ENCODE peak calls at places on chromosomes 7 and 10, in eight cellular contexts. One of them, this sample, is unnamed.

GRCh38 chr7:3916146-3916545 is 615.1 kb downstream of the SDK1 start:
- DNase-seq in NCI-H1105: no peak
- DNase-seq in mammary epithelial cell: peak
- DNase-seq in CD4-positive, alpha-beta memory T cell: no peak
- DNase-seq in endothelial cell: no peak
- DNase-seq in cardiac fibroblast: peak
- DNase-seq in GM03348: no peak
- DNase-seq in brain microvascular endothelial cell: peak
- DNase-seq in this sample: no peak

GRCh38 chr7:100162874-100163533 is 4.5 kb upstream of the TRAPPC14 start:
- DNase-seq in mammary epithelial cell: peak
- DNase-seq in endothelial cell: no peak
- DNase-seq in GM03348: no peak
- DNase-seq in CD4-positive, alpha-beta memory T cell: peak
- DNase-seq in cardiac fibroblast: no peak
- DNase-seq in NCI-H1105: no peak
- DNase-seq in brain microvascular endothelial cell: no peak
- DNase-seq in this sample: no peak

GRCh38 chr10:119233123-119233820 is 25.9 kb downstream of the GRK5 start:
- DNase-seq in endothelial cell: no peak
- DNase-seq in cardiac fibroblast: peak
- DNase-seq in brain microvascular endothelial cell: no peak
- DNase-seq in CD4-positive, alpha-beta memory T cell: no peak
- DNase-seq in GM03348: no peak
- DNase-seq in mammary epithelial cell: no peak
- DNase-seq in NCI-H1105: no peak
- DNase-seq in this sample: no peak

GRCh38 chr10:119401671-119402395 is 140.7 kb downstream of the RGS10 start:
- DNase-seq in brain microvascular endothelial cell: peak
- DNase-seq in CD4-positive, alpha-beta memory T cell: no peak
- DNase-seq in endothelial cell: no peak
- DNase-seq in cardiac fibroblast: peak
- DNase-seq in NCI-H1105: no peak
- DNase-seq in GM03348: peak
- DNase-seq in mammary epithelial cell: peak
- DNase-seq in this sample: no peak

GRCh38 chr10:13700461-13701144 is 113.8 kb downstream of the PRPF18 start:
- DNase-seq in NCI-H1105: no peak
- DNase-seq in cardiac fibroblast: no peak
- DNase-seq in endothelial cell: no peak
- DNase-seq in GM03348: no peak
- DNase-seq in mammary epithelial cell: no peak
- DNase-seq in CD4-positive, alpha-beta memory T cell: no peak
- DNase-seq in brain microvascular endothelial cell: no peak
- DNase-seq in this sample: no peak

GRCh38 chr7:129841465-129841864 is 111.3 kb downstream of the UBE2H start:
- DNase-seq in mammary epithelial cell: no peak
- DNase-seq in NCI-H1105: no peak
- DNase-seq in brain microvascular endothelial cell: no peak
- DNase-seq in GM03348: no peak
- DNase-seq in endothelial cell: no peak
- DNase-seq in cardiac fibroblast: no peak
- DNase-seq in CD4-positive, alpha-beta memory T cell: no peak
- DNase-seq in this sample: no peak

GRCh38 chr10:88987243-88987726 is 3.3 kb upstream of the FAS start:
- DNase-seq in cardiac fibroblast: no peak
- DNase-seq in brain microvascular endothelial cell: no peak
- DNase-seq in mammary epithelial cell: no peak
- DNase-seq in NCI-H1105: no peak
- DNase-seq in GM03348: no peak
- DNase-seq in CD4-positive, alpha-beta memory T cell: peak
- DNase-seq in endothelial cell: no peak
- DNase-seq in this sample: no peak

GRCh38 chr10:48221814-48222213 is 52.7 kb downstream of the FRMPD2 start:
- DNase-seq in GM03348: no peak
- DNase-seq in mammary epithelial cell: no peak
- DNase-seq in NCI-H1105: no peak
- DNase-seq in CD4-positive, alpha-beta memory T cell: no peak
- DNase-seq in brain microvascular endothelial cell: no peak
- DNase-seq in endothelial cell: no peak
- DNase-seq in cardiac fibroblast: no peak
- DNase-seq in this sample: no peak

GRCh38 chr7:146670532-146670931 is 553.9 kb downstream of the CNTNAP2 start:
- DNase-seq in GM03348: no peak
- DNase-seq in endothelial cell: no peak
- DNase-seq in brain microvascular endothelial cell: no peak
- DNase-seq in cardiac fibroblast: no peak
- DNase-seq in mammary epithelial cell: no peak
- DNase-seq in CD4-positive, alpha-beta memory T cell: no peak
- DNase-seq in NCI-H1105: no peak
- DNase-seq in this sample: no peak

GRCh38 chr7:99108615-99109014 is 35.3 kb downstream of the SMURF1 start:
- DNase-seq in NCI-H1105: no peak
- DNase-seq in GM03348: peak
- DNase-seq in CD4-positive, alpha-beta memory T cell: no peak
- DNase-seq in mammary epithelial cell: no peak
- DNase-seq in cardiac fibroblast: peak
- DNase-seq in endothelial cell: no peak
- DNase-seq in brain microvascular endothelial cell: no peak
- DNase-seq in this sample: no peak

GRCh38 chr7:40709077-40709964 is 574.5 kb downstream of the SUGCT start:
- DNase-seq in cardiac fibroblast: peak
- DNase-seq in GM03348: no peak
- DNase-seq in endothelial cell: no peak
- DNase-seq in brain microvascular endothelial cell: no peak
- DNase-seq in NCI-H1105: no peak
- DNase-seq in mammary epithelial cell: peak
- DNase-seq in CD4-positive, alpha-beta memory T cell: no peak
- DNase-seq in this sample: no peak

GRCh38 chr10:51124852-51125251 is 50.6 kb downstream of the PRKG1 start:
- DNase-seq in NCI-H1105: no peak
- DNase-seq in GM03348: no peak
- DNase-seq in CD4-positive, alpha-beta memory T cell: no peak
- DNase-seq in cardiac fibroblast: no peak
- DNase-seq in endothelial cell: no peak
- DNase-seq in mammary epithelial cell: no peak
- DNase-seq in brain microvascular endothelial cell: no peak
- DNase-seq in this sample: no peak

GRCh38 chr10:81820418-81820817 is 54.6 kb upstream of the NRG3 start:
- DNase-seq in GM03348: no peak
- DNase-seq in brain microvascular endothelial cell: no peak
- DNase-seq in cardiac fibroblast: peak
- DNase-seq in mammary epithelial cell: no peak
- DNase-seq in endothelial cell: no peak
- DNase-seq in NCI-H1105: no peak
- DNase-seq in CD4-positive, alpha-beta memory T cell: no peak
- DNase-seq in this sample: no peak

GRCh38 chr7:138223402-138223872 is 147.2 kb downstream of the AKR1D1 start:
- DNase-seq in GM03348: no peak
- DNase-seq in CD4-positive, alpha-beta memory T cell: no peak
- DNase-seq in brain microvascular endothelial cell: no peak
- DNase-seq in mammary epithelial cell: no peak
- DNase-seq in endothelial cell: no peak
- DNase-seq in cardiac fibroblast: no peak
- DNase-seq in NCI-H1105: no peak
- DNase-seq in this sample: no peak

GRCh38 chr7:112866424-112866823 is 76.2 kb upstream of the TMEM168 start:
- DNase-seq in NCI-H1105: no peak
- DNase-seq in GM03348: no peak
- DNase-seq in mammary epithelial cell: peak
- DNase-seq in cardiac fibroblast: no peak
- DNase-seq in CD4-positive, alpha-beta memory T cell: no peak
- DNase-seq in brain microvascular endothelial cell: no peak
- DNase-seq in endothelial cell: no peak
- DNase-seq in this sample: no peak

GRCh38 chr7:9488555-9488954 is 1055.1 kb downstream of the NXPH1 start:
- DNase-seq in mammary epithelial cell: peak
- DNase-seq in endothelial cell: no peak
- DNase-seq in brain microvascular endothelial cell: peak
- DNase-seq in CD4-positive, alpha-beta memory T cell: no peak
- DNase-seq in GM03348: peak
- DNase-seq in NCI-H1105: no peak
- DNase-seq in cardiac fibroblast: peak
- DNase-seq in this sample: no peak

GRCh38 chr10:74875966-74876365 is 49.6 kb downstream of the KAT6B start:
- DNase-seq in NCI-H1105: no peak
- DNase-seq in endothelial cell: no peak
- DNase-seq in GM03348: no peak
- DNase-seq in CD4-positive, alpha-beta memory T cell: no peak
- DNase-seq in brain microvascular endothelial cell: no peak
- DNase-seq in mammary epithelial cell: no peak
- DNase-seq in cardiac fibroblast: no peak
- DNase-seq in this sample: no peak

This sample was measured in immature natural killer cell.